ENCODE peak calls at places on chromosome 7, in nine cellular contexts. L is HCT116, M is esophagus muscularis mucosa, E is prostate gland, B is GM12891, P is GM12892, G is transverse colon, J is Panc1, N is spleen. T is an unnamed sample.

GRCh38 chr7:117751775-117752174 is 121.5 kb downstream of the CTTNBP2 start:
- DNase-seq in E (no peak), G (no peak), J (no peak), N (no peak), P (no peak), B (no peak), L (no peak), M (no peak), T (no peak)

GRCh38 chr7:36598056-36598675 is 126.1 kb downstream of the AOAH start:
- DNase-seq in P (no peak), E (no peak), B (no peak), M (no peak), N (no peak), J (no peak), L (no peak), G (no peak), T (no peak)

GRCh38 chr7:121306565-121306964 is 22.2 kb upstream of the WNT16 start:
- DNase-seq in L (no peak), M (no peak), B (no peak), J (no peak), E (no peak), G (no peak), N (no peak), P (no peak), T (no peak)

GRCh38 chr7:43697690-43698089 is 31.6 kb downstream of the COA1 start:
- DNase-seq in E (no peak), P (no peak), J (no peak), G (no peak), N (no peak), M (no peak), B (no peak), L (no peak), T (no peak)

GRCh38 chr7:31775511-31775910 is 88.5 kb downstream of the PPP1R17 start:
- DNase-seq in B (no peak), G (no peak), P (no peak), L (no peak), E (no peak), J (no peak), M (no peak), N (no peak), T (no peak)

GRCh38 chr7:35714862-35715261 is 19.9 kb upstream of the HERPUD2 start:
- DNase-seq in B (no peak), J (no peak), L (no peak), P (no peak), E (peak), N (no peak), G (no peak), M (no peak), T (no peak)

GRCh38 chr7:70406419-70407189 is 725.3 kb upstream of the GALNT17 start:
- DNase-seq in N (no peak), J (no peak), G (no peak), E (no peak), B (no peak), L (no peak), M (no peak), P (no peak), T (peak)

GRCh38 chr7:151315038-151315655 is 26.5 kb upstream of the NUB1 start:
- DNase-seq in L (peak), G (peak), E (peak), P (peak), J (peak), N (no peak), M (peak), B (peak), T (peak)

GRCh38 chr7:36075561-36075960 is 77.5 kb upstream of the EEPD1 start:
- DNase-seq in G (no peak), M (no peak), B (no peak), E (no peak), L (no peak), P (no peak), N (no peak), J (no peak), T (no peak)

GRCh38 chr7:149871576-149871975 is 2.2 kb upstream of the ATP6V0E2 start:
- DNase-seq in M (no peak), E (no peak), J (no peak), P (no peak), B (no peak), L (no peak), G (no peak), N (no peak), T (no peak)

GRCh38 chr7:13179011-13179574 is 491.7 kb downstream of the ARL4A start:
- DNase-seq in M (no peak), E (no peak), P (no peak), N (no peak), L (no peak), G (no peak), B (no peak), J (no peak), T (peak)

DNA sequence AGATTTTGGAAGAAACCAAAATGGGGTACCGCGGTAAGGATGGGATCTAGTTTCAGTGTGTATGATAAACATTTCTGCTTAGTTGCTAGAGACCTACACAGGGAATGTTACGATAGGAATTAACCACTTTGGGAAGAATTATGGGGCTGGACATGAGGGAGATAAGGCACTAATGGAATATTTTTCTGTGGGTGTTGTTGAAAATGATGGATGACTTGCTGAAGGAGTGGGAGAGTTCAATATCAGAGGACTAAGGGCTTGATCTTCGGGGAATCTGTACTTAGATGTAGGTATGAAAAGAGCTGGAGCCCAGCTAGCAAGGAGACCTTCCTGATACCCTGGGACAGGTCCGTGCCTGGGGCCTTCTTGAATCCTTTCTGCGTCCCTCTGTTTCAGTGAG is 303.7 kb downstream of the EXOC4 start:
- DNase-seq in N (no peak), P (no peak), J (no peak), M (no peak), L (no peak), E (no peak), B (no peak), G (no peak), T (peak)
- TF ChIP-seq POLR2AphosphoS5 in N (no peak), P (no peak), J (no peak), M (no peak), L (no peak), E (no peak), B (no peak), G (no peak), T (no peak)

GRCh38 chr7:73715648-73716317 is 3.7 kb downstream of the STX1A start:
- DNase-seq in L (peak), M (no peak), J (peak), N (no peak), B (no peak), P (no peak), E (no peak), G (peak), T (no peak)
- TF ChIP-seq POLR2AphosphoS5 in L (peak), M (no peak), J (peak), N (no peak), B (no peak), P (no peak), E (peak), G (no peak), T (peak)

GRCh38 chr7:27652518-27652917 is 10.2 kb downstream of the HIBADH start:
- DNase-seq in M (no peak), G (no peak), L (no peak), J (no peak), B (no peak), N (no peak), E (no peak), P (no peak), T (no peak)

GRCh38 chr7:27650283-27650682 is 12.4 kb downstream of the HIBADH start:
- DNase-seq in L (no peak), E (no peak), J (no peak), G (no peak), N (no peak), B (no peak), M (no peak), P (no peak), T (no peak)

GRCh38 chr7:27655184-27655583 is 7.5 kb downstream of the HIBADH start:
- DNase-seq in E (no peak), M (no peak), G (no peak), B (no peak), L (no peak), N (no peak), P (no peak), J (no peak), T (no peak)

GRCh38 chr7:27647489-27647888 is 15.2 kb downstream of the HIBADH start:
- DNase-seq in G (no peak), P (no peak), L (no peak), M (no peak), B (no peak), N (no peak), E (no peak), J (no peak), T (no peak)

GRCh38 chr7:27651702-27652101 is 11.0 kb downstream of the HIBADH start:
- DNase-seq in E (no peak), G (no peak), B (no peak), P (no peak), J (no peak), L (no peak), N (no peak), M (no peak), T (no peak)
- TF ChIP-seq POLR2AphosphoS5 in E (no peak), G (no peak), B (no peak), P (no peak), J (no peak), L (no peak), N (no peak), M (no peak), T (no peak)

GRCh38 chr7:99493823-99494222 is 6.3 kb downstream of the ZNF394 start:
- DNase-seq in M (no peak), G (no peak), E (no peak), P (no peak), L (no peak), N (no peak), J (no peak), B (no peak), T (no peak)
- TF ChIP-seq POLR2AphosphoS5 in M (no peak), G (no peak), E (no peak), P (no peak), L (no peak), N (no peak), J (no peak), B (peak), T (no peak)

GRCh38 chr7:41689815-41690214 is 13.1 kb downstream of the INHBA start:
- DNase-seq in M (no peak), B (no peak), E (no peak), L (no peak), N (no peak), G (no peak), P (no peak), J (no peak), T (no peak)

GRCh38 chr7:41691286-41691966 is 11.5 kb downstream of the INHBA start:
- DNase-seq in P (no peak), M (no peak), J (no peak), L (no peak), N (no peak), G (no peak), E (no peak), B (no peak), T (no peak)

GRCh38 chr7:41688012-41688625 is 14.8 kb downstream of the INHBA start:
- DNase-seq in P (no peak), B (no peak), L (no peak), J (no peak), N (no peak), M (no peak), G (no peak), E (no peak), T (no peak)

GRCh38 chr7:41685684-41686083 is 17.2 kb downstream of the INHBA start:
- DNase-seq in M (no peak), L (no peak), P (no peak), J (no peak), E (no peak), B (no peak), G (no peak), N (no peak), T (no peak)
- TF ChIP-seq POLR2AphosphoS5 in M (no peak), L (no peak), P (no peak), J (no peak), E (no peak), B (no peak), G (no peak), N (no peak), T (peak)

DNA sequence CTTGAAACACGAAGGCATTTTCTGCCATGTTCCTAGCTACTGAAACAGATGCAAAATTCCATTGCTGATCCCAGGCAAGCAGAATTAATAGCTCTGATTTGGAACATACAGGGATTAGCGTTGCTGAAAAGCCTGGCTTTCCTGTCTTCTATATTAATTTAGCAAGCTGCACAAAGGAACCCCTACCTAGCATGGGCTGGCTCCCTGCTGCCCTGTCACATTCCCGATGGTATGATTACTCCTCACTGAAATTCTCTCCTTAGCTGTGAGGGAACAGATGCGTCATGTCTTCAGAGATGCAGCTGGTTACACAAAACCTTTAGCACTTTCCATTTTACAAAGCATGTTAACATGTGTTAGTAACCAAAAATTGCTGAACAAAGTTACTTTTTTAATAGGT is 878.9 kb downstream of the TYW1 start:
- DNase-seq in L (no peak), G (no peak), J (no peak), N (no peak), E (no peak), P (no peak), B (no peak), M (no peak), T (no peak)
- TF ChIP-seq POLR2AphosphoS5 in L (no peak), G (no peak), J (no peak), N (no peak), E (no peak), P (no peak), B (no peak), M (no peak), T (no peak)

DNA sequence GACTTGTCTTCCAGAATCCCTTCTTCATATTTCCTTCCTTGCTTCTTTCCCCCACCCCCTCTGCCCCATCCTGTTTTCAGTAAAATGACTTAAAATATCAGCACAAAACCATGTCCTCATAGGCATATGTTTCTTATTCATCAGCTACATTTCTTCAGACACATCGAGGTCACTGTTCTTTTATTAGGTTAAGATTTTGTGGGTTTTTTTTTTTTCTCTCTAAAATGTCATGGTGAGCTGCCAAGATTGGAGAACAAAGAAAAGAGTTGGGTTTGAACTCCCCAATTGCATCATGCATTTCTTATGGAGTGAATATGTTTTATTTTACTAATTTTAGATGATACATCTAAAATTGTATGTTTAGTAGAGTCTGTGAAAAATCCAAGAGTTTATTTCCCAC is 35.8 kb downstream of the LAMB4 start:
- DNase-seq in L (no peak), G (no peak), M (no peak), B (no peak), J (no peak), P (no peak), N (no peak), E (no peak), T (no peak)
- TF ChIP-seq POLR2AphosphoS5 in L (no peak), G (no peak), M (no peak), B (no peak), J (no peak), P (no peak), N (no peak), E (no peak), T (peak)

GRCh38 chr7:131284702-131285419 is 42.8 kb upstream of the MKLN1 start:
- DNase-seq in B (no peak), L (no peak), M (no peak), P (no peak), G (no peak), E (peak), J (no peak), N (no peak), T (no peak)
- TF ChIP-seq POLR2AphosphoS5 in B (no peak), L (no peak), M (peak), P (no peak), G (peak), E (peak), J (no peak), N (no peak), T (no peak)